ENCODE peak calls at places on chromosomes 4 and X, in four cellular contexts. Q is tibial nerve, X is A549, Y is colonic mucosa. R is an unnamed sample.

GRCh38 chrX:146614693-146615524 is 194.7 kb upstream of the CXorf51B start:
- DNase-seq in X (no peak), Q (no peak), Y (no peak), R (no peak)

GRCh38 chrX:32842053-32842452 is 369.3 kb downstream of the DMD start:
- DNase-seq in Q (no peak), Y (no peak), X (no peak), R (no peak)

GRCh38 chr4:121655320-121656268 is 41.2 kb downstream of the ANXA5 start:
- DNase-seq in X (no peak), Y (no peak), Q (no peak), R (no peak)

GRCh38 chrX:11555759-11556158 is 110.0 kb downstream of the ARHGAP6 start:
- DNase-seq in X (no peak), Q (no peak), Y (no peak), R (no peak)

GRCh38 chrX:126165721-126166401 is at the start of gene DCAF12L2:
- DNase-seq in X (peak), Q (no peak), Y (no peak), R (no peak)

GRCh38 chr4:101411926-101412325 is 64.6 kb upstream of the PPP3CA start:
- DNase-seq in Q (no peak), X (peak), Y (no peak), R (no peak)

GRCh38 chr4:90357117-90357710 is 230.0 kb downstream of the CCSER1 start:
- DNase-seq in X (peak), Q (no peak), Y (no peak), R (no peak)

GRCh38 chr4:185142563-185142910 is 529 bp upstream of the SLC25A4 start:
- DNase-seq in Q (no peak), Y (no peak), X (no peak), R (no peak)

GRCh38 chrX:22278375-22278774 is 5.7 kb downstream of the CBLL2 start:
- DNase-seq in X (peak), Q (no peak), Y (no peak), R (no peak)

DNA sequence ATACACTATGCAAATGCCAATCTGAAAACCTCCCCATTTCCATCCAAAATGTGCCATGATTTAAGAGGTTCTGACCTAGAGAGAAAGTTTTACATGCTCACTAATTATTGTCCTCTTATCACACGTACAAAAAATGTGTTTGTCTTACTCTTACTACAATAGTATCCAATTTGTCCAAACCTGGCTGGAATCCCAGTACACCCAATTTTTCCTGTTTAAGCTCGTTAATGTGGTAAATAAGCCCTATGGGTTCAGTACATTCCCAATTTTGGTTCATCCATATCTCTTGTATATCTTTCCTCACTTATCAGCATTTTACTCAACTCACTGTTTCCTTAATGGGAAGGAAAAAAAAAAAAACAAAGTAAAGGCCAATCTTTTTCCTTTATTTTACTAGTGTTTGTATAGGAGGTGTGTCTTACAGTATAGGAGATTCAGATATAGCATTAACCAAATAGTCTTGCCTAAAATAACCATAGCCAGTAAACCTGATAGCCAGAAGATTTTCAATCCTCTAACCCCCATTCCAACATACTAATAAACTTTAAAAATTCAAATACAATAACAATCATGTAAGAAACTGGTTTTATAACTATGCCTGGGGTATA is 109.8 kb downstream of the PARM1 start:
- DNase-seq in X (no peak), Y (peak), Q (no peak), R (no peak)
- H3K4me3 ChIP-seq in X (no peak), Y (no peak), Q (no peak), R (no peak)

DNA sequence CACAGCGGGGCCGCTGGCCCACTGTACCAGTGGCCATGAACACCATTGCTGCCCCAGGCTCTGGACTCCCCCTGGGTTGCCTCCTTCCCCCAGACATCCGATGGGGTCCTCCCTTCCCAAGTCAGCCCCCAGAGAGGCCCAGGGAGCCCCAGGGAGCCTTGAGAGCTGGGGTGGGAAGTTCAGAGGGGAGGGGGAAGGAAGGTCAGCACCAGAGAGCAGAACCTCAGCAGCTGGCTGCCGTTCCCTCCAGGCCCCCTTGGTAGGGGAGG is 464 bp upstream of the ARHGAP4 start:
- DNase-seq in Q (no peak), X (no peak), Y (no peak), R (no peak)
- H3K4me3 ChIP-seq in Q (no peak), X (no peak), Y (peak), R (peak)

DNA sequence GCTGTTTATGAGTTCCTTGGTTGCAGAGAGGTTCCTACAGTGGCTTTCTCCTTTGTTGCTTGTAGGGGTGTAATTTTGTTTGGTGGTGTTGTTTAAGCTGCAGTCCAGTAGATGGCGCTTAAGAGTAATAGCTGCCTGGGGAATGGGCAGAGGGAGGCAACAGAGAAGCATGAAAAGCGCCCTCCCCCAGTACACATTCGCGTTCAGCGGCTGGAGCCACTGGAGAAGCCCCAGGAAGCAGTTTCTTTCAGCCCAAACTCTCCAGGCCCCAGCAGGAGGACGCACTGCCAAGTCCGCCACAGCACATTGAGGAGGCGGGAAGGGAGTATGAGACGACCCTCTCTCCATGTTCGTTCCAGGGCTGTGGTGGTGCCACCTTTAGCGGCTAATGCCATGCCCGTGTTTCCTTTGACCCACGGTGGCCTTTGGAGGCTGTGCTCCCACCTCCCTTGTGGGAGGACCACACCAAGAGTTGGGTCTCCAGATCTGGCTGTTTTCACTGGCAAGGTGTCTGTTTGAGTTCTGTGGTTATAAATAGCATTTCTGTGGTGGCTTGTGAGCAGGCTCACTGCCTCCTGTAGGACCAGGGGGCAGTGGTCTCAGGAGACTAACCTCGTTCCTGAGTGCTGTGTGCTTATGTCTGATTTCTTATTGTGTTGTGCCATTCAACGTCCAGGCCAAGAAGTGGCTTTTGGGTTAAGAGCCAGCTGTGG is 252.3 kb downstream of the ARHGAP10 start:
- DNase-seq in Y (peak), X (peak), Q (no peak), R (no peak)
- H3K4me3 ChIP-seq in Y (no peak), X (no peak), Q (no peak), R (no peak)

DNA sequence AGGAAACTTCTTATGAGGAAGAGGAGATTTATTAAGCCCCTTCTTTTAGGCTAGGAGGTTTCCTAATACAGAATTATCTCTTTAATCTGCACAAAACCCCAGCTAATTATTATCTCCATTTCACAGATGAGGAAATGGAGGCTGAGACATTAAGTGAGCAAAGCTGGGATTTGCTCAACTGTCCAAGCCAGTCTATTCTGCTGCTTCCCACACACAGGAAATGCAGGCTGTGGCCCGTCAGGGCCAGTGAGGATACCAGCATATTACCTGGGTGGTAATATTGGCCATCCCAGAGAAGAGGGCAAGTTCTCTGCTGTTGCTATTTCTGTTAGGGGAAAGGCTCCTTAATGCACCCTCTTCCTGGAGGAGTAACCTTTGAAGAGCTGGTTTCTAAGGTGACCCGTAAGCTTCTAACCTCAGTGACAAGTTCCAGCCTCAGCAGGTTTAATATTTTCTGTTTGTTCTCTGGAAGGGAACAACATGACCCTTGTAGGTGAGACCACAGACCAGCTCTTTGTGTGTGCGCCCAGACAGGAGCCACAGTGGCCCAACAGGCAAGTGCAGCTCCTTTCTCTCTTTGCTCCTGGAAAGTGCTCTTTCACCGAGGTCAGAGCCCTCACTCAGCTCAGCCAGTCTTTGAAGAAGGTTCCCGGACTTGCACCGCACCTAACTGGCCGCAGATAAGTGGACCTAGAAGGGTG is 35.6 kb downstream of the TBC1D9 start:
- DNase-seq in Y (no peak), X (no peak), Q (no peak), R (no peak)
- H3K4me3 ChIP-seq in Y (no peak), X (no peak), Q (no peak), R (no peak)

GRCh38 chr4:56768772-56769171 is 52.7 kb downstream of the SPINK2 start:
- DNase-seq in X (no peak), Q (no peak), Y (peak), R (peak)

GRCh38 chr4:56764206-56764605 is 57.3 kb downstream of the SPINK2 start:
- DNase-seq in Q (no peak), Y (no peak), X (no peak), R (no peak)

GRCh38 chr4:56768301-56768700 is 53.2 kb downstream of the SPINK2 start:
- DNase-seq in X (no peak), Q (no peak), Y (no peak), R (no peak)

GRCh38 chr4:56764775-56765174 is 56.7 kb downstream of the SPINK2 start:
- DNase-seq in Q (no peak), X (no peak), Y (no peak), R (no peak)

GRCh38 chr4:56767567-56767966 is 53.9 kb downstream of the SPINK2 start:
- DNase-seq in Y (no peak), X (no peak), Q (no peak), R (no peak)
- H3K4me3 ChIP-seq in Y (no peak), X (no peak), Q (no peak), R (no peak)